ENCODE peak calls at places on chromosome 15, in seven cellular contexts. D is cerebellar cortex; F is activated T-helper 1 cell treated with anti-CD3 and anti-CD28 coated beads, Interleukin-2, amount 50 U/mL, for 16 hours; H is activated naive CD8-positive, alpha-beta T cell treated with anti-CD3 and anti-CD28 coated beads, Interleukin-2, amount 50 U/mL, for 24 hours; B is hypothalamus; Q is central memory CD4-positive, alpha-beta T cell; N is left colon. R is an unnamed sample.

GRCh38 chr15:52281085-52282035 is 14.2 kb downstream of the MYO5C start:
- DNase-seq in D (peak; percentile 67), F (no peak), H (no peak), B (no peak), Q (no peak), N (no peak), R (peak; percentile 75)

GRCh38 chr15:101827257-101827656 is 15.3 kb downstream of the OR4F15 start:
- DNase-seq in D (no peak), F (no peak), H (no peak), B (no peak), Q (no peak), N (no peak), R (no peak)

GRCh38 chr15:77632760-77633133 is at the start of gene LINGO1:
- DNase-seq in D (peak; percentile 69), F (no peak), H (no peak), B (peak; percentile 27), Q (no peak), N (no peak), R (no peak)

GRCh38 chr15:40906947-40907802 is 12.9 kb downstream of the VPS18 start:
- DNase-seq in D (peak; percentile 64), F (peak; percentile 30), H (peak; percentile 64), B (peak; percentile 46), Q (peak; percentile 54), N (peak; percentile 84), R (peak; percentile 55)

GRCh38 chr15:26697913-26698312 is 75.0 kb downstream of the GABRB3 start:
- DNase-seq in D (peak; percentile 37), F (no peak), H (no peak), B (no peak), Q (no peak), N (no peak), R (no peak)

GRCh38 chr15:94893091-94893490 is 661.7 kb downstream of the MCTP2 start:
- DNase-seq in D (peak; percentile 70), F (no peak), H (no peak), B (no peak), Q (no peak), N (no peak), R (no peak)

GRCh38 chr15:38259134-38259533 is 6.5 kb downstream of the SPRED1 start:
- DNase-seq in D (no peak), F (no peak), H (no peak), B (no peak), Q (no peak), N (no peak), R (no peak)

GRCh38 chr15:83053151-83053550 is 13.9 kb downstream of the BTBD1 start:
- DNase-seq in D (no peak), F (no peak), H (no peak), B (no peak), Q (no peak), N (no peak), R (no peak)

GRCh38 chr15:25803036-25803435 is 60.1 kb downstream of the ATP10A start:
- DNase-seq in D (no peak), F (no peak), H (no peak), B (no peak), Q (no peak), N (no peak), R (no peak)

GRCh38 chr15:64640146-64640868 is 135.1 kb downstream of the RBPMS2 start:
- DNase-seq in D (no peak), F (no peak), H (no peak), B (no peak), Q (no peak), N (no peak), R (no peak)

GRCh38 chr15:82951472-82952155 is 906 bp downstream of the HOMER2 start:
- DNase-seq in D (peak; percentile 40), F (no peak), H (no peak), B (no peak), Q (no peak), N (no peak), R (no peak)

GRCh38 chr15:70091649-70092461 is 5.9 kb downstream of the TLE3 start:
- DNase-seq in D (no peak), F (no peak), H (no peak), B (peak; percentile 47), Q (no peak), N (no peak), R (no peak)

GRCh38 chr15:79025802-79026201 is 64.8 kb downstream of the RASGRF1 start:
- DNase-seq in D (no peak), F (no peak), H (no peak), B (no peak), Q (no peak), N (no peak), R (no peak)

GRCh38 chr15:25727116-25727515 is 136.0 kb downstream of the ATP10A start:
- DNase-seq in D (no peak), F (no peak), H (no peak), B (no peak), Q (no peak), N (no peak), R (no peak)

GRCh38 chr15:82129144-82129692 is 83.4 kb upstream of the MEX3B start:
- DNase-seq in D (no peak), F (no peak), H (no peak), B (no peak), Q (no peak), N (no peak), R (no peak)

GRCh38 chr15:92970656-92971055 is 70.5 kb downstream of the CHD2 start:
- DNase-seq in D (no peak), F (no peak), H (no peak), B (no peak), Q (no peak), N (no peak), R (no peak)

GRCh38 chr15:48796930-48797329 is 13.9 kb downstream of the CEP152 start:
- DNase-seq in D (no peak), F (no peak), H (no peak), B (no peak), Q (no peak), N (no peak), R (no peak)

GRCh38 chr15:77629070-77630030 is 3.4 kb downstream of the LINGO1 start:
- DNase-seq in D (no peak), F (no peak), H (no peak), B (no peak), Q (no peak), N (no peak), R (no peak)

GRCh38 chr15:22989576-22990477 is 9.7 kb upstream of the CYFIP1 start:
- DNase-seq in D (no peak), F (no peak), H (no peak), B (no peak), Q (no peak), N (no peak), R (no peak)

GRCh38 chr15:52657338-52657737 is 21.9 kb downstream of the ATOSA start:
- DNase-seq in D (no peak), F (no peak), H (no peak), B (no peak), Q (no peak), N (no peak), R (no peak)

GRCh38 chr15:78943692-78944091 is 1.2 kb downstream of the CTSH start:
- DNase-seq in D (no peak), F (no peak), H (no peak), B (no peak), Q (no peak), N (no peak), R (no peak)

GRCh38 chr15:23484870-23485269 is 37.8 kb upstream of the GOLGA6L2 start:
- DNase-seq in D (no peak), F (no peak), H (no peak), B (no peak), Q (no peak), N (no peak), R (no peak)

GRCh38 chr15:99651023-99651807 is 82.0 kb downstream of the LYSMD4 start:
- DNase-seq in D (no peak), F (no peak), H (no peak), B (no peak), Q (no peak), N (no peak), R (no peak)

GRCh38 chr15:63677778-63678177 is 80.6 kb downstream of the FBXL22 start:
- DNase-seq in D (no peak), F (no peak), H (no peak), B (no peak), Q (no peak), N (peak; percentile 95), R (peak; percentile 77)

GRCh38 chr15:93029613-93030429 is 59.2 kb downstream of the RGMA start:
- DNase-seq in D (peak; percentile 46), F (no peak), H (no peak), B (no peak), Q (no peak), N (peak; percentile 22), R (peak; percentile 23)

GRCh38 chr15:22873204-22873701 is 34.8 kb downstream of the NIPA2 start:
- DNase-seq in D (no peak), F (no peak), H (no peak), B (no peak), Q (no peak), N (no peak), R (no peak)

GRCh38 chr15:58463815-58464697 is 32.3 kb downstream of the LIPC start:
- DNase-seq in D (no peak), F (no peak), H (no peak), B (no peak), Q (no peak), N (no peak), R (no peak)

R was measured in breast epithelium.